ENCODE peak calls at places on chromosomes 12 and 14, in seven cellular contexts. W is A549, L is transverse colon, B is ovary, C is stomach, M is H1, A is suprapubic skin. H is an unnamed sample.

GRCh38 chr14:102759416-102759815 is 17.8 kb upstream of the TRAF3 start:
- DNase-seq in L (no peak), M (no peak), A (no peak), B (no peak), W (no peak), C (no peak), H (no peak)

GRCh38 chr14:74979442-74980397 is 23.0 kb upstream of the EIF2B2 start:
- DNase-seq in A (peak; percentile 78), M (peak; percentile 66), W (no peak), C (no peak), B (no peak), L (no peak), H (peak; percentile 72)

GRCh38 chr14:67360469-67361206 is 510 bp downstream of the EIF2S1 start:
- DNase-seq in L (no peak), B (no peak), M (no peak), C (no peak), W (peak; percentile 12), A (no peak), H (no peak)

GRCh38 chr14:49052516-49052915 is 533.7 kb downstream of the RPS29 start:
- DNase-seq in B (no peak), L (no peak), A (no peak), C (no peak), W (no peak), M (no peak), H (peak; percentile 1)

GRCh38 chr14:21867541-21867940 is 193.9 kb upstream of the OR4E1 start:
- DNase-seq in W (no peak), M (no peak), C (no peak), A (no peak), B (no peak), L (no peak), H (no peak)

GRCh38 chr12:128626808-128627320 is 196.9 kb downstream of the SLC15A4 start:
- DNase-seq in A (no peak), W (no peak), L (no peak), M (no peak), B (no peak), C (no peak), H (no peak)

GRCh38 chr12:75641031-75641780 is 129.8 kb upstream of the KRR1 start:
- DNase-seq in L (peak; percentile 8), B (no peak), A (no peak), M (no peak), C (no peak), W (peak; percentile 46), H (no peak)

GRCh38 chr14:95066427-95066986 is 90.8 kb downstream of the DICER1 start:
- DNase-seq in C (peak; percentile 1), M (no peak), A (no peak), W (no peak), L (no peak), B (no peak), H (no peak)

GRCh38 chr12:94429191-94429590 is 30.5 kb downstream of the CEP83 start:
- DNase-seq in M (no peak), L (no peak), W (no peak), B (no peak), C (no peak), A (no peak), H (no peak)

GRCh38 chr12:123900898-123901376 is 71.7 kb downstream of the CCDC92 start:
- DNase-seq in B (no peak), L (no peak), W (no peak), M (peak; percentile 66), A (no peak), C (no peak), H (no peak)

GRCh38 chr14:22627506-22628263 is 16.5 kb downstream of the OR6J1 start:
- DNase-seq in B (no peak), L (no peak), W (no peak), M (no peak), A (no peak), C (no peak), H (no peak)

GRCh38 chr14:73289308-73289707 is 52.0 kb downstream of the PAPLN start:
- DNase-seq in M (no peak), A (no peak), W (no peak), C (no peak), B (no peak), L (no peak), H (no peak)

DNA sequence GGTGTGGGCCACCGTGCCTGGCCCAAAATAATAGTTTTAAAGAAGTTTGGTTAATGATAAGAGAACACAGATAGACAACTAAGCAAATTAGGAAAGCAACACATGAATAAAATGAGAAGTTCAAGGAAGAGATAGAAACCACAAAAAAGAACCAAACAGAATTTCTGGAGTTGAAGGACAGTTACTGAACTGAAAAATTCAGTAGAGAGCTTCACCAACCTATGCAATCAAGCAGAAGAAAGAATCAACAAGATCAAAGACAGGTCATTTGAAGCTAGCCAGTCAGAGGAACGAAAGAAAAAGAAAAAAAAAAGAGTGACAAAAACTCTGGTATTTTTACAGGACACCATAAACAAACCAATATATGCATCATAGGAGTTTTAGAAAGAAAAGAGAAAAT is 15.4 kb upstream of the KRT83 start:
- DNase-seq in L (no peak), M (no peak), A (no peak), C (no peak), B (no peak), W (no peak), H (no peak)
- TF ChIP-seq EP300 in L (no peak), M (no peak), A (no peak), C (no peak), B (no peak), W (no peak), H (no peak)

GRCh38 chr14:58280954-58281787 is 17.2 kb upstream of the ARID4A start:
- DNase-seq in A (no peak), L (peak; percentile 44), B (no peak), M (no peak), C (no peak), W (peak; percentile 28), H (peak; percentile 33)
- TF ChIP-seq EP300 in A (no peak), L (no peak), B (no peak), M (no peak), C (no peak), W (no peak), H (peak; percentile 62)

DNA sequence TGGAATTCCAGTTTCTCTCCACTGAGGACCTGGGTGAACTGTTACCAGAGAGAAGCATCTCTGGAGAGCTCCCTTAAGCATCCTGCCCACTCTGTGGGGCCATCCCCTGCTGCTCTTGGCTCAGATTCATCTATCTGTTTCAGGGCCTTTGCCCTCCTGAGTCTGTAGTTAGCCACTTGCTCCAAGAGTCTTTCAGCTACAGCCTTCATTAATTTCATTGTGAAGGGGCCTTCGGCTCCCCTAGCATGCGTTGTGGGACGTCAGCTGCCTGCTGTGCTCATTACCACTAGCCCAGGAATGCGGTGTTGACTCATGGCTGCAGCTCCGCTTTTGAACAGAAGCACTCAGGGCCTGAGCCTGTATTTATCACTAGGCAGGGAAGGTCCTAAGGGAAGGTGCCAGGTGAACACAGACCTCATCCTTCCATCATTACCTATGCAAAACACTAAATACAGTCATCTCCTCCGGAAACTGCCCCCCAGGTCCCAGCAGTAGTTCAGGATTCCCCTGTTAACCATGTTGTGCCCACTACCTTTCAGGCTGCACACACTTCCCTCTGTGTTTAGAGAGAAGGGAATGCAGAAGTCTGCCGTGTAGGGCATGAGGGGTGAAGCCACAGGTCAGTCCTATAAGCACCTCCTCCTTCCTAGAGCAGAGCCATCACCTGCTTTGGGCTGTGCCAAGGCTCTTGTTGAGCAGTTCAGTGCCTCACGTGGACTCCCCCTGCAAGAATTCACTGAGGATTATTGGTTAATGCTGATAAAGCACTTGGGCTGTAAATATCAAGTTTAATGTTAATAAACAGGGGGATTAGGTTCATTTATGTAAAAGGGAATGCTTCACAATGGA is 191.4 kb downstream of the CACNA1C start:
- DNase-seq in B (no peak), M (no peak), C (no peak), L (peak; percentile 34), A (no peak), W (no peak), H (no peak)
- TF ChIP-seq EP300 in B (no peak), M (no peak), C (no peak), L (no peak), A (no peak), W (no peak), H (no peak)

GRCh38 chr14:36208690-36209278 is 32.3 kb upstream of the PTCSC3 start:
- DNase-seq in W (no peak), B (no peak), M (no peak), C (peak; percentile 38), A (no peak), L (no peak), H (no peak)
- TF ChIP-seq EP300 in W (no peak), B (no peak), M (no peak), C (no peak), A (no peak), L (no peak), H (no peak)